ENCODE peak calls at places on chromosomes 7 and 10, in ten cellular contexts. B is IMR-90; G is CD4-positive, alpha-beta T cell; V is SK-N-SH; I is mammary epithelial cell; N is BE2C; P is CD8-positive, alpha-beta T cell; R is PC-9; K is pancreas; T is dorsolateral prefrontal cortex. C is an unnamed sample. For H3K27me3, the result is how much of the 10 kb centered on the place peaks cover.

GRCh38 chr10:133528845-133529575 is 1.8 kb downstream of the CYP2E1 start:
- DNase-seq in B (peak), G (no peak), V (peak), I (no peak), N (peak), P (no peak), R (peak), K (peak), T (no peak), C (no peak)

GRCh38 chr10:20953120-20953519 is 56.0 kb upstream of the NEBL start:
- DNase-seq in B (no peak), G (no peak), V (no peak), I (no peak), N (no peak), P (no peak), R (no peak), K (no peak), T (no peak), C (no peak)

GRCh38 chr10:126458453-126458852 is 70.2 kb upstream of the ADAM12 start:
- DNase-seq in B (peak), G (no peak), V (no peak), I (no peak), N (no peak), P (no peak), R (peak), K (no peak), T (no peak), C (no peak)

GRCh38 chr7:104938741-104939390 is 75.1 kb upstream of the KMT2E start:
- DNase-seq in B (no peak), G (no peak), V (peak), I (no peak), N (no peak), P (no peak), R (no peak), K (no peak), T (no peak), C (no peak)

GRCh38 chr7:30159698-30160143 is 24.9 kb downstream of the MTURN start:
- DNase-seq in B (peak), G (no peak), V (peak), I (peak), N (peak), P (no peak), R (no peak), K (no peak), T (no peak), C (no peak)

GRCh38 chr7:96236198-96237039 is 85.5 kb downstream of the SLC25A13 start:
- DNase-seq in B (peak), G (no peak), V (peak), I (peak), N (peak), P (no peak), R (no peak), K (no peak), T (no peak), C (peak)

GRCh38 chr10:90318659-90319058 is 539.2 kb downstream of the HTR7 start:
- DNase-seq in B (no peak), G (no peak), V (no peak), I (no peak), N (no peak), P (no peak), R (no peak), K (no peak), T (no peak), C (no peak)

GRCh38 chr10:31063839-31064238 is 32.2 kb upstream of the ZNF438 start:
- DNase-seq in B (no peak), G (no peak), V (no peak), I (no peak), N (no peak), P (no peak), R (no peak), K (no peak), T (no peak), C (no peak)

GRCh38 chr10:83425306-83425705 is 714.0 kb upstream of the GHITM start:
- DNase-seq in B (no peak), G (no peak), V (no peak), I (no peak), N (no peak), P (no peak), R (no peak), K (no peak), T (no peak), C (no peak)

GRCh38 chr7:28093617-28094232 is 86.9 kb downstream of the JAZF1 start:
- DNase-seq in B (peak), G (peak), V (peak), I (peak), N (peak), P (no peak), R (peak), K (peak), T (peak), C (peak)

GRCh38 chr7:70573202-70573810 is 558.6 kb upstream of the GALNT17 start:
- DNase-seq in B (no peak), G (no peak), V (no peak), I (no peak), N (no peak), P (no peak), R (no peak), K (no peak), T (no peak), C (no peak)

GRCh38 chr7:30851651-30852359 is 59.8 kb upstream of the AQP1 start:
- DNase-seq in B (no peak), G (no peak), V (no peak), I (no peak), N (no peak), P (no peak), R (no peak), K (no peak), T (no peak), C (no peak)

GRCh38 chr10:22700489-22700888 is 13.9 kb downstream of the PIP4K2A start:
- DNase-seq in B (no peak), G (no peak), V (no peak), I (no peak), N (no peak), P (no peak), R (no peak), K (no peak), T (no peak), C (no peak)

GRCh38 chr10:58052772-58053171 is 214.9 kb downstream of the IPMK start:
- DNase-seq in B (no peak), G (no peak), V (no peak), I (no peak), N (no peak), P (no peak), R (no peak), K (no peak), T (no peak), C (no peak)

GRCh38 chr10:99859585-99859984 is 77.1 kb downstream of the ABCC2 start:
- DNase-seq in B (no peak), G (no peak), V (peak), I (no peak), N (peak), P (no peak), R (peak), K (no peak), T (no peak), C (no peak)

GRCh38 chr7:158422551-158423189 is 165.0 kb downstream of the PTPRN2 start:
- DNase-seq in B (no peak), G (no peak), V (no peak), I (no peak), N (no peak), P (no peak), R (no peak), K (no peak), T (no peak), C (no peak)

GRCh38 chr7:124032369-124033092 is at the start of gene TMEM229A:
- DNase-seq in B (peak), G (no peak), V (peak), I (peak), N (peak), P (no peak), R (no peak), K (peak), T (peak), C (peak)

GRCh38 chr10:109676703-109677102 is 246.6 kb downstream of the XPNPEP1 start:
- DNase-seq in B (no peak), G (no peak), V (no peak), I (peak), N (no peak), P (no peak), R (no peak), K (no peak), T (no peak), C (no peak)

GRCh38 chr10:21021843-21022594 is 124.9 kb upstream of the NEBL start:
- DNase-seq in B (no peak), G (no peak), V (no peak), I (no peak), N (no peak), P (no peak), R (no peak), K (no peak), T (no peak), C (no peak)

GRCh38 chr10:118668228-118668952 is 72.9 kb upstream of the PRLHR start:
- DNase-seq in B (no peak), G (no peak), V (peak), I (no peak), N (no peak), P (no peak), R (no peak), K (no peak), T (no peak), C (no peak)

GRCh38 chr7:56097700-56098099 is 4.9 kb upstream of the PHKG1 start:
- DNase-seq in B (peak), G (no peak), V (no peak), I (peak), N (peak), P (no peak), R (no peak), K (peak), T (no peak), C (no peak)

GRCh38 chr10:27724287-27724686 is 21.3 kb downstream of the MKX start:
- DNase-seq in B (no peak), G (no peak), V (no peak), I (no peak), N (no peak), P (no peak), R (no peak), K (no peak), T (no peak), C (no peak)

GRCh38 chr10:15314482-15315070 is 56.5 kb downstream of the FAM171A1 start:
- DNase-seq in B (no peak), G (no peak), V (no peak), I (no peak), N (no peak), P (no peak), R (no peak), K (no peak), T (no peak), C (no peak)

GRCh38 chr7:1667566-1668485 is 2.3 kb upstream of the ELFN1 start:
- DNase-seq in B (no peak), G (no peak), V (peak), I (no peak), N (no peak), P (no peak), R (no peak), K (peak), T (no peak), C (no peak)
- H3K27me3 ChIP-seq in B (half or more), G (half or more), V (half or more), I (under half), N (half or more), P (under half), R (half or more), K (under half), T (half or more), C (half or more)

DNA sequence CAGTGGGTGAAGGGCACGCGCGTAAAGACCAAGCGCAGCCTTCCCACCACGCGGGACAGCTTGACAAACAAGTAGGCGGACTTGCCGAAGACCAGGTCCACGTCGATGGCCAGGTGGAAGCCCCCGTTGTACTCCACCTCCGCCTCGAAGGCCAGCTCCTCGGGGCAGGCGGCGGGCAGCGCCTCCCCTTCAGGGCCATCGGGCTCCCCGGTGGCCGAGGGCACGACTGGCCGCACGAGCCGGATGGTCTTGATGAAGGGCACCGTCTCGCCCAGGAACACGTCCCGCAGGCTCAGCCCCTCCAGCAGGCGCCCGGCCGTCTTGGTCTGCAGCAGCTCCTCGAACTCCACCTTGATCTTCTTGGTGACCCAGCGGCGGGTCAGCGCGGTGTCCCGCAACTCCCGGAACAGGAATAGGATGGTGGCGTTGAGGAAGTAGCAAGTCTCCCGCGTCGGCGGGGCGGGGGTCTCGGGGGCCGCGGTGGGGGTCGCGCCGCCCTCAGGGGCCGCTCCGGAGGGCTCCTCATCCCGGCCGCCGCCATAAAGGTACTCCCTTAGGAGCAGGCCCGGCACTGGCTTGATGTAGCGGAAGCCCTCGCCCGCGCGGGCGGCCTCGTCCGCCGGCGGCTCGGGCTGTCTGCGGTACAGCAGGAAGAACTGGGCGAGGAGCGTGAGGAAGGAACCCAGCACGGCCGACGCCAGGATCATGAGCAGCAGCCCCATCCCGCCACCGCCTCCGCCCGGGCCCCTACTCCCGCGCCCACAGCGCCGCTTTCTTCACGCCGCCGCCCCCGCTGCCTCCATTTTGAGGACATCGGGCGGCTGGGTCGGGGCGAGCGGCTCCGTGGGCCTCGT is 507 bp downstream of the PDZD8 start:
- DNase-seq in B (peak), G (no peak), V (peak), I (no peak), N (peak), P (peak), R (peak), K (peak), T (peak), C (peak)
- TF ChIP-seq CTCF in B (peak), G (no peak), V (no peak), I (no peak), N (no peak), P (no peak), R (no peak), K (no peak), T (no peak), C (no peak)

GRCh38 chr10:101014230-101014884 is 14.7 kb downstream of the LZTS2 start:
- DNase-seq in B (peak), G (peak), V (peak), I (peak), N (peak), P (peak), R (peak), K (peak), T (peak), C (peak)
- H3K27me3 ChIP-seq in B (under half), G (under half), V (under half), I (under half), N (under half), P (under half), R (under half), K (under half), T (under half), C (under half)

GRCh38 chr10:104080762-104081161 is 4.9 kb downstream of the COL17A1 start:
- DNase-seq in B (peak), G (no peak), V (peak), I (no peak), N (no peak), P (no peak), R (no peak), K (no peak), T (no peak), C (no peak)
- TF ChIP-seq CTCF in B (peak), G (peak), V (peak), I (peak), N (peak), P (no peak), R (peak), K (no peak), T (peak), C (peak)